ENCODE peak calls at places on chromosomes 12 and 14, in five cellular contexts. O is activated CD8-positive, alpha-beta T cell treated with anti-CD3 and anti-CD28 coated beads for 36 hours; C is SK-N-SH; I is nephron progenitor cell; T is heart right ventricle. A is an unnamed sample.

GRCh38 chr12:10069099-10069498 is 29.7 kb downstream of the CLEC1A start:
- DNase-seq in I (peak), T (no peak), C (no peak), O (no peak), A (no peak)

GRCh38 chr12:76432733-76433132 is 84.5 kb upstream of the BBS10 start:
- DNase-seq in T (no peak), I (no peak), O (no peak), C (no peak), A (no peak)

GRCh38 chr14:25953532-25954144 is 644.2 kb downstream of the NOVA1 start:
- DNase-seq in O (no peak), C (no peak), I (no peak), T (no peak), A (no peak)

GRCh38 chr12:27552235-27552634 is 28.2 kb downstream of the PPFIBP1 start:
- DNase-seq in I (no peak), C (no peak), T (no peak), O (no peak), A (no peak)

GRCh38 chr12:8950287-8950574 is 786 bp upstream of the M6PR start:
- DNase-seq in C (no peak), O (no peak), I (no peak), T (no peak), A (no peak)

GRCh38 chr14:94124582-94125377 is 4.6 kb downstream of the IFI27L2 start:
- DNase-seq in O (no peak), T (no peak), C (no peak), I (no peak), A (peak)

GRCh38 chr14:91418387-91419043 is 895 bp upstream of the CCDC88C start:
- DNase-seq in C (peak), T (peak), I (peak), O (peak), A (peak)

GRCh38 chr14:94867931-94868597 is 98.2 kb upstream of the GSC start:
- DNase-seq in C (no peak), O (no peak), I (no peak), T (no peak), A (no peak)

GRCh38 chr12:49296034-49296835 is 1.3 kb downstream of the PRPH start:
- DNase-seq in C (peak), I (peak), T (peak), O (peak), A (peak)

GRCh38 chr12:43893670-43894069 is 57.8 kb downstream of the TMEM117 start:
- DNase-seq in I (no peak), T (no peak), C (no peak), O (no peak), A (no peak)

GRCh38 chr12:2064078-2064507 is 11.3 kb downstream of the CACNA1C start:
- DNase-seq in C (peak), I (no peak), T (no peak), O (peak), A (no peak)

GRCh38 chr14:58635041-58635440 is 2.7 kb upstream of the DACT1 start:
- DNase-seq in C (no peak), O (no peak), T (no peak), I (no peak), A (no peak)

GRCh38 chr14:32372154-32372553 is 43.1 kb downstream of the AKAP6 start:
- DNase-seq in T (no peak), O (no peak), C (no peak), I (no peak), A (no peak)

GRCh38 chr12:12784911-12785814 is at the start of gene APOLD1:
- DNase-seq in I (no peak), O (no peak), C (no peak), T (peak), A (no peak)

GRCh38 chr12:51788876-51789275 is 59.6 kb downstream of the FIGNL2 start:
- DNase-seq in O (no peak), C (no peak), I (no peak), T (no peak), A (no peak)

GRCh38 chr14:49479432-49479831 is 106.7 kb downstream of the RPS29 start:
- DNase-seq in I (no peak), C (no peak), T (no peak), O (no peak), A (no peak)

GRCh38 chr12:52651726-52652261 is at the start of gene KRT2:
- DNase-seq in C (no peak), T (no peak), I (no peak), O (no peak), A (no peak)

GRCh38 chr12:49355913-49356312 is 9.2 kb downstream of the DNAJC22 start:
- DNase-seq in T (no peak), I (no peak), O (no peak), C (no peak), A (no peak)

GRCh38 chr14:63492391-63492790 is 50.8 kb downstream of the PPP2R5E start:
- DNase-seq in O (no peak), T (no peak), I (no peak), C (no peak), A (no peak)

GRCh38 chr12:109612003-109612402 is 38.4 kb downstream of the MVK start:
- DNase-seq in O (no peak), C (no peak), I (no peak), T (no peak), A (no peak)

GRCh38 chr14:31877333-31877798 is 199.7 kb upstream of the ARHGAP5 start:
- DNase-seq in C (no peak), T (no peak), O (no peak), I (no peak), A (no peak)

GRCh38 chr14:75604979-75605825 is 26.8 kb downstream of the FLVCR2 start:
- DNase-seq in C (no peak), T (no peak), I (no peak), O (no peak), A (no peak)

GRCh38 chr12:69904761-69905160 is 79.7 kb downstream of the MYRFL start:
- DNase-seq in O (no peak), I (no peak), T (no peak), C (no peak), A (no peak)

GRCh38 chr12:2003676-2004112 is 563 bp downstream of the DCP1B start:
- DNase-seq in T (no peak), C (no peak), O (no peak), I (no peak), A (no peak)

GRCh38 chr14:30620178-30620577 is 1.9 kb upstream of the SCFD1 start:
- DNase-seq in C (no peak), T (no peak), O (no peak), I (no peak), A (no peak)

GRCh38 chr14:74583689-74584434 is 28.2 kb downstream of the LTBP2 start:
- DNase-seq in C (no peak), T (no peak), I (no peak), O (peak), A (no peak)

GRCh38 chr14:93941293-93941910 is 14.3 kb downstream of the FAM181A start:
- DNase-seq in T (no peak), C (no peak), O (no peak), I (no peak), A (no peak)

GRCh38 chr12:46372852-46373302 is 304 bp upstream of the SLC38A2 start:
- DNase-seq in T (no peak), O (no peak), C (peak), I (peak), A (no peak)

GRCh38 chr12:26233620-26234019 is 38.2 kb downstream of the SSPN start:
- DNase-seq in C (no peak), I (no peak), O (no peak), T (no peak), A (no peak)

GRCh38 chr12:32270818-32271710 is 128.3 kb upstream of the FGD4 start:
- DNase-seq in C (peak), T (no peak), O (no peak), I (peak), A (no peak)

GRCh38 chr14:74248036-74248435 is 8.8 kb downstream of the VSX2 start:
- DNase-seq in T (no peak), O (no peak), I (no peak), C (no peak), A (no peak)

GRCh38 chr12:8011331-8011730 is 21.2 kb upstream of the FOXJ2 start:
- DNase-seq in I (no peak), T (no peak), C (no peak), O (no peak), A (no peak)

DNA sequence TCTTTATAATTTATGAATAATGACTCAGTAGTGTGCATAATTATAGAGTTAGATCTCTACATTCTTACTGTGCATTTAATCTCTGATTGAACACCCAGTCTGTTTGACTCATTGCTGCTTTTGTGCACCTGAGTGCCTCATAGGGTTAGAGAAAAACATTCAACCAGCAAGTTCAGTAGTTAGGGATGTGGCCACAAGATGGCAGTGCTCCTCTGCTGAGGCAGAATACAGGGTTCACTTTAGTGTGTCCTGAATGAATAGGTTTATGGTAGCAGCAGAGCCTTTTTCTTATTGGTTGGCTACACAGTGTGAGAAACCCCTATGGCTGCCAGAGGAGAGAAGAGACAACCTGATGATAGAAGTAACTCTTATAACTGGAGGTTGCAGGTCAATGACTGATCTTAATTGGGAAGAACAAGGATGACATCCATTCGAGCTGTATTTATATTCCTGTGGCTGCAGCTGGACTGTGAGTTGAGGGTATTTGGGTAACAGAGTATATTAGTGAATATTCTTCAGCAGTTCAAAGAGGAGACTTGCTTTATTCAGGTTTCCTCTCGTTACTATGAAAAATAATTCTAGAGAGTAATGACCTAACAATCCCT is 194.9 kb upstream of the OR4E1 start:
- DNase-seq in I (peak), C (peak), O (peak), T (no peak), A (peak)
- TF ChIP-seq CTCF in I (peak), C (peak), O (peak), T (peak), A (peak)

DNA sequence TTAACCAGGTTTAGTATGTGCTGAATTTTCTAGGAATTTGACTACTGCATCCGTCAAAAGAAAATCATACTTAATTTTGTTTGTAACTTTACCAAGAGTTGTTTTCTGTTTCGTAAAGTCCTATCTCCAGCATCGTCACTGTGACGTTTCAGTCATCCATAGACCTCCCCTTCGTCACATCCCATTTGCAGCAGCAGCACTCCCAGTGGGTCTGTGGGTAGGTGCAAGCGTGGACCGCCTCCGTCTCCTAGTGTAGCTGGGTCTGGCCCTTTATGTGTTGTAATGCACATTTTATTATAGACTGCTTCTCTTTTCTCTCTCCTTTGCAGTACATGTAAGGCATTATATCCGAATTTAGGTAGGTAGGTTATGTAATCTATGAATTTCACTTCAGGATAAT is 41.0 kb downstream of the EVL start:
- DNase-seq in T (no peak), C (no peak), I (no peak), O (peak), A (no peak)
- TF ChIP-seq CTCF in T (no peak), C (no peak), I (no peak), O (peak), A (no peak)

DNA sequence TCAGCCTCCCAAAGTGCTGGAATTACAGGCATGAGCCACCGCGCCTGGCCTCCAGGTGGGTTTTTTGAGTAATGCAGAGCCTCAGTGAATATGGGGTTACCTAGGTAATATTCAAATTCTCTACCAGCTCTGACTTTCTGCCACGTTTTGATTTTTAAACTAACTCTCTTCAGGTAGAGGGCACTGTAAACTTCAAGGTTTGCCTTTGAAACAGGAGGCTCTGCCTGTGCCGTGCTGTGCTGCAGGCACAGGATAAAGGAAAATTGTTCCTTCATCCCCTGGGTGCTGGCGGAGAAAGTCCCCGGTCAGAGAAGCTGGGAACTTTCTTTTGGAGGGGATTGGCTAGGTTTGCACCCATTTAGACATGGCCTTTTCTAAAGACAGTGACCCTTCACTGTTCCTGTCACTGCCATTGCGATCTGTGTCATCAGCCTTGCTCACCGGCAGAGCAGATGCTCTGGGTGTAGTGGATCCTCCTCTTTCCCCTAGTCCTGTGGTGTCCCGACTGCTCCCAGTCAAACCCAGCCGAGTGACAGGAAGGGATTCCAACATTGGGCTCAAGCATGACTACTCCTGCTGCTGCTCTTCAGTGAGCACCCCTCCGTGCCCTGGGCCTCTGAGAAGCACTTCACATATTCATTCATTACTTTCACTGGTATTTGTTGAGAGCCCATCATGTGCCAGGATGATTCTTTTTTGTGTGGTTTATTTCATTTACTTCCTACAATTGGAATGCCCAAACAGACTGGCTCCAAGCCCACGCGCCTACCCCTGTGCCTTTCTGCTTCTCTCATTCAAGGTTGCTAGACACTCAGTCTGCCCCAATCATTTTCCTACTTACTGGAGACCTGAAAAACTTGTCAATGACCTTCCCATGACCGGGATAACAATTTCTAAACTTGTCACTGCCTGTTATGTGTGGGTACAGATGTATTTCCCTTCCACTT is 103.6 kb downstream of the TMEM30B start:
- DNase-seq in T (no peak), O (no peak), I (no peak), C (no peak), A (no peak)
- TF ChIP-seq CTCF in T (no peak), O (no peak), I (no peak), C (no peak), A (no peak)

GRCh38 chr14:77804592-77804991 is 4.7 kb downstream of the ADCK1 start:
- DNase-seq in I (no peak), T (no peak), O (peak), C (no peak), A (no peak)
- TF ChIP-seq CTCF in I (no peak), T (no peak), O (peak), C (peak), A (no peak)

GRCh38 chr12:95796225-95796981 is 5.8 kb upstream of the NTN4 start:
- DNase-seq in T (no peak), O (no peak), I (no peak), C (no peak), A (no peak)
- TF ChIP-seq CTCF in T (no peak), O (no peak), I (no peak), C (no peak), A (no peak)

A was measured in mesothelial cell of epicardium.